ENCODE peak calls at places on chromosomes 6 and 20, in seven cellular contexts. D is erythroblast; W is GF-D8; B is PC-9; H is stimulated activated CD4-positive, alpha-beta T cell treated with anti-CD3 and anti-CD28 coated beads, Interleukin-2, amount 100 ng/mL, for 48 hours; N is OCI-LY7; T is A172. L is an unnamed sample.

GRCh38 chr6:157328108-157328692 is 4.9 kb upstream of the TMEM242 start:
- DNase-seq in B (no peak), W (no peak), T (peak), H (no peak), D (no peak), N (no peak), L (no peak)

GRCh38 chr6:25962368-25963127 is at the start of gene TRIM38:
- DNase-seq in H (peak), N (peak), T (peak), B (peak), D (peak), W (peak), L (peak)

GRCh38 chr20:23039885-23040508 is 4.9 kb downstream of the SSTR4 start:
- DNase-seq in B (no peak), N (no peak), W (no peak), D (no peak), H (no peak), T (peak), L (no peak)

GRCh38 chr20:34311118-34312023 is 8.2 kb upstream of the AHCY start:
- DNase-seq in W (no peak), T (no peak), D (no peak), B (peak), H (no peak), N (no peak), L (no peak)

GRCh38 chr6:151043944-151044343 is 178.4 kb downstream of the MTHFD1L start:
- DNase-seq in W (no peak), H (no peak), N (no peak), T (no peak), D (no peak), B (no peak), L (no peak)

GRCh38 chr6:25359191-25359861 is 80.2 kb downstream of the CARMIL1 start:
- DNase-seq in T (peak), D (no peak), H (no peak), N (no peak), W (no peak), B (no peak), L (no peak)

GRCh38 chr20:9359561-9360308 is 154.7 kb upstream of the LAMP5 start:
- DNase-seq in N (peak), W (no peak), H (no peak), D (peak), T (peak), B (peak), L (peak)

GRCh38 chr6:119661628-119662027 is 312.1 kb upstream of the MAN1A1 start:
- DNase-seq in W (no peak), D (no peak), T (no peak), H (no peak), N (no peak), B (no peak), L (no peak)

GRCh38 chr6:35764238-35764896 is 12.0 kb upstream of the CLPSL2 start:
- DNase-seq in N (no peak), W (no peak), B (peak), H (no peak), D (no peak), T (no peak), L (no peak)

GRCh38 chr6:52493669-52494068 is 73.5 kb downstream of the EFHC1 start:
- DNase-seq in W (no peak), N (no peak), B (no peak), T (no peak), H (no peak), D (no peak), L (no peak)